ENCODE peak calls at places on chromosomes 11 and 22, in four cellular contexts. One of them, this sample, is unnamed.

GRCh38 chr11:65135633-65136145 is 1.4 kb upstream of the SYVN1 start:
- DNase-seq in IMR-90: no peak
- DNase-seq in H1: no peak
- DNase-seq in mesendoderm: no peak
- DNase-seq in this sample: no peak

GRCh38 chr11:45926536-45927331 is 4.3 kb downstream of the LARGE2 start:
- DNase-seq in H1: no peak
- DNase-seq in mesendoderm: no peak
- DNase-seq in IMR-90: no peak
- DNase-seq in this sample: peak; percentile 20

GRCh38 chr11:100484948-100485347 is 202.1 kb upstream of the ARHGAP42 start:
- DNase-seq in IMR-90: no peak
- DNase-seq in mesendoderm: no peak
- DNase-seq in H1: no peak
- DNase-seq in this sample: no peak

GRCh38 chr11:15493066-15493465 is 378.3 kb downstream of the INSC start:
- DNase-seq in mesendoderm: peak; percentile 53
- DNase-seq in H1: no peak
- DNase-seq in IMR-90: peak; percentile 2
- DNase-seq in this sample: no peak

GRCh38 chr11:63851354-63851753 is 12.4 kb downstream of the MARK2 start:
- DNase-seq in H1: no peak
- DNase-seq in IMR-90: no peak
- DNase-seq in mesendoderm: no peak
- DNase-seq in this sample: no peak

GRCh38 chr22:50486561-50487289 is at the start of gene MIOX:
- DNase-seq in H1: no peak
- DNase-seq in IMR-90: no peak
- DNase-seq in mesendoderm: no peak
- DNase-seq in this sample: no peak

GRCh38 chr22:29187831-29188230 is 17.9 kb upstream of the EMID1 start:
- DNase-seq in mesendoderm: no peak
- DNase-seq in IMR-90: no peak
- DNase-seq in H1: no peak
- DNase-seq in this sample: no peak

GRCh38 chr11:65770951-65771567 is 9.7 kb downstream of the AP5B1 start:
- DNase-seq in H1: no peak
- DNase-seq in mesendoderm: no peak
- DNase-seq in IMR-90: no peak
- DNase-seq in this sample: no peak

GRCh38 chr11:92259861-92260260 is 35.2 kb downstream of the FAT3 start:
- DNase-seq in mesendoderm: no peak
- DNase-seq in H1: no peak
- DNase-seq in IMR-90: no peak
- DNase-seq in this sample: no peak

GRCh38 chr11:70826541-70826943 is 425.8 kb downstream of the SHANK2 start:
- DNase-seq in IMR-90: no peak
- DNase-seq in H1: no peak
- DNase-seq in mesendoderm: peak; percentile 66
- DNase-seq in this sample: peak; percentile 57

GRCh38 chr11:24233041-24233440 is 263.8 kb upstream of the LUZP2 start:
- DNase-seq in H1: no peak
- DNase-seq in mesendoderm: no peak
- DNase-seq in IMR-90: no peak
- DNase-seq in this sample: no peak

GRCh38 chr22:37968452-37969251 is 15.2 kb downstream of the POLR2F start:
- DNase-seq in IMR-90: no peak
- DNase-seq in H1: no peak
- DNase-seq in mesendoderm: no peak
- DNase-seq in this sample: no peak
- H2BK15ac ChIP-seq in IMR-90: no peak overlapping the region
- H2BK15ac ChIP-seq in H1: no peak overlapping the region
- H2BK15ac ChIP-seq in mesendoderm: no peak overlapping the region
- H2BK15ac ChIP-seq in this sample: no peak overlapping the region

GRCh38 chr22:43154887-43155536 is 3.7 kb downstream of the TSPO start:
- DNase-seq in IMR-90: no peak
- DNase-seq in H1: no peak
- DNase-seq in mesendoderm: no peak
- DNase-seq in this sample: no peak
- H3K56ac ChIP-seq in IMR-90: no peak overlapping the region
- H3K56ac ChIP-seq in H1: no peak overlapping the region
- H3K56ac ChIP-seq in mesendoderm: no peak overlapping the region
- H3K56ac ChIP-seq in this sample: no peak overlapping the region

GRCh38 chr11:117875397-117876048 is 935 bp downstream of the FXYD6 start:
- DNase-seq in IMR-90: no peak
- DNase-seq in mesendoderm: peak; percentile 77
- DNase-seq in H1: no peak
- DNase-seq in this sample: no peak
- H4K5ac ChIP-seq in IMR-90: no peak overlapping the region
- H4K5ac ChIP-seq in mesendoderm: no peak overlapping the region
- H4K5ac ChIP-seq in H1: peak overlapping the region; percentile 40
- H4K5ac ChIP-seq in this sample: no peak overlapping the region

DNA sequence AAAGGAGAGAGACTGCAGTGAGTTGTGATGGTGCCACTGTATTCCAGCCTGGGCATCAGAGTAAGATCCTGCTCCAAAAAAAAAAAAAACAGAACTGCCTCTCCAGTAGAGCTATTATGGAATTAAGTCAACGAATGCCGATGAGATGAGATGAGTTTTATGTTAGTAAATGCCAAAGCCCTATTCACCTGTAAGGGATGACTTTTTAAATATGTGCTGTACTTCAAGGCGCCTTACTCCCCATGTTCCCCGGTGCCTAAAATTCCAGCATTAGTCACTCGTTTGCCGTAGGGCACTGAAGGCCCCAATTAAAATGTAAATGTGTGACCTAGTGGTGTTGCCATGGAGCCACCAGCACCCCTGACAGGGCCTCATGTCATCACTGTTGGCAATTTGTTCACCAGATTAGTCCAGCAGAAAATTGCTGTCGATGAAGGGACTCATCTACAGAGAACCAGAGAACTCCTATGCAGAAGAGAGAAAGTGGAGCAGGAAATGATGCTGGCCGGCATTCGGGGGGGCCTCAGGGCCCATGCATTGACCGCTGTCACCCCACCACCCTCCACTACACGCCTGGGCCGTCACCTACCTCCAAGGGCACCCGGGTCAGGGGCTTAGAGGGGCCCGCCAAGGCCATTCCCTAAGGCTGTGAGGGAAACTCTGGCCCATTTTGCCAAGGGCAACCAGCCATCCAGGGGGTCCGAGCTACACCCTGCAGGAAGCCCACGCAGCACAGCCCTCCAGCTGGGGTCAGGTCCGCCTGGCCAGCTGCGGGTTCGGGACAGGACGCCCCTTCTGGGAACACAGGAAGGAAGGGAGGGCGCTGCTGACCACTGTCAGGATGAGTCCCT is 17.8 kb downstream of the LIF start:
- DNase-seq in H1: no peak
- DNase-seq in mesendoderm: peak; percentile 91
- DNase-seq in IMR-90: no peak
- DNase-seq in this sample: no peak
- H2BK15ac ChIP-seq in H1: no peak overlapping the region
- H2BK15ac ChIP-seq in mesendoderm: no peak overlapping the region
- H2BK15ac ChIP-seq in IMR-90: no peak overlapping the region
- H2BK15ac ChIP-seq in this sample: no peak overlapping the region

GRCh38 chr11:28241760-28242159 is 133.6 kb downstream of the METTL15 start:
- DNase-seq in mesendoderm: no peak
- DNase-seq in IMR-90: no peak
- DNase-seq in H1: no peak
- DNase-seq in this sample: no peak
- H3K56ac ChIP-seq in mesendoderm: no peak overlapping the region
- H3K56ac ChIP-seq in IMR-90: no peak overlapping the region
- H3K56ac ChIP-seq in H1: no peak overlapping the region
- H3K56ac ChIP-seq in this sample: no peak overlapping the region

DNA sequence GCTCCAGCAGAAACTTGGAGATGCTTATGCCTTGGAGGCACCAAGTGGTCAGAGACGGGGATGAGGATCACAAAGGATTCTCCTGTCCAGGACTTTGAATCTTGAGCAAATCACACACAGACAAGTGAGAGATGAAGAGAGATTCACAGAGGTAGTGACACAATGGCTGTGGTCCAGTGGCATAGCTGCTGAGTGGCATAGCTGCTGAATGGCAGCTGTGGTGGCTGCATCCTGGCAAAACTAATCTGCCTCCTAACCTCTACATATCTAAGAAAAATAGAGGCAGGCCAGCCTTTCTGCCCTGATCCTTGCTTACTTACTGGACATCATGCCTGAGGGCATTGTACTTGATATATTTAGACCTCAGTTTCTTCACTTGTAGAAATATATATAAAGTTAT is 102.6 kb downstream of the CD44 start:
- DNase-seq in IMR-90: no peak
- DNase-seq in mesendoderm: no peak
- DNase-seq in H1: no peak
- DNase-seq in this sample: no peak
- H4K5ac ChIP-seq in IMR-90: no peak overlapping the region
- H4K5ac ChIP-seq in mesendoderm: no peak overlapping the region
- H4K5ac ChIP-seq in H1: no peak overlapping the region
- H4K5ac ChIP-seq in this sample: no peak overlapping the region

GRCh38 chr22:38460367-38460952 is 5.5 kb upstream of the KCNJ4 start:
- DNase-seq in mesendoderm: no peak
- DNase-seq in IMR-90: no peak
- DNase-seq in H1: no peak
- DNase-seq in this sample: no peak
- H2BK15ac ChIP-seq in mesendoderm: no peak overlapping the region
- H2BK15ac ChIP-seq in IMR-90: no peak overlapping the region
- H2BK15ac ChIP-seq in H1: peak overlapping the region; percentile 99
- H2BK15ac ChIP-seq in this sample: no peak overlapping the region

This sample was measured in H9.